ENCODE peak calls at places on chromosomes 6 and 20, in ten cellular contexts. E, N, V, C, R, K, H, F, T and G are unnamed samples.

GRCh38 chr6:128558924-128559323 is 38.5 kb upstream of the PTPRK start:
- DNase-seq in E (no peak), N (no peak), V (peak), C (no peak), R (no peak), K (no peak), H (no peak), F (no peak), T (no peak), G (no peak)

GRCh38 chr6:43778131-43778857 is 8.3 kb downstream of the VEGFA start:
- DNase-seq in E (no peak), N (no peak), V (no peak), C (no peak), R (no peak), K (no peak), H (no peak), F (no peak), T (no peak), G (no peak)

GRCh38 chr6:21887301-21888185 is 294.0 kb downstream of the SOX4 start:
- DNase-seq in E (peak), N (no peak), V (no peak), C (no peak), R (no peak), K (no peak), H (peak), F (peak), T (no peak), G (no peak)

GRCh38 chr20:2293486-2293885 is 2.3 kb upstream of the TGM3 start:
- DNase-seq in E (no peak), N (no peak), V (no peak), C (no peak), R (no peak), K (no peak), H (no peak), F (no peak), T (no peak), G (no peak)

GRCh38 chr20:3677733-3678132 is 4.1 kb downstream of the ADAM33 start:
- DNase-seq in E (peak), N (no peak), V (no peak), C (no peak), R (no peak), K (peak), H (peak), F (peak), T (no peak), G (no peak)

GRCh38 chr6:36963451-36964290 is 9.1 kb downstream of the PI16 start:
- DNase-seq in E (no peak), N (no peak), V (no peak), C (no peak), R (no peak), K (no peak), H (no peak), F (peak), T (no peak), G (no peak)

GRCh38 chr20:47392015-47392720 is 35.7 kb upstream of the ZMYND8 start:
- DNase-seq in E (peak), N (no peak), V (peak), C (peak), R (no peak), K (peak), H (peak), F (peak), T (no peak), G (no peak)

GRCh38 chr6:34528996-34529664 is 27.0 kb downstream of the SPDEF start:
- DNase-seq in E (no peak), N (no peak), V (no peak), C (no peak), R (no peak), K (no peak), H (no peak), F (no peak), T (no peak), G (no peak)

GRCh38 chr6:154683756-154684523 is 49.3 kb upstream of the SCAF8 start:
- DNase-seq in E (peak), N (no peak), V (peak), C (peak), R (no peak), K (no peak), H (peak), F (peak), T (no peak), G (no peak)

GRCh38 chr6:165183071-165183470 is 126.3 kb downstream of the C6orf118 start:
- DNase-seq in E (no peak), N (no peak), V (no peak), C (no peak), R (no peak), K (no peak), H (peak), F (no peak), T (no peak), G (no peak)

GRCh38 chr6:157773248-157773773 is 49.7 kb upstream of the SNX9 start:
- DNase-seq in E (no peak), N (no peak), V (peak), C (no peak), R (no peak), K (no peak), H (peak), F (no peak), T (no peak), G (no peak)

GRCh38 chr20:47027042-47027441 is 132.4 kb downstream of the EYA2 start:
- DNase-seq in E (no peak), N (no peak), V (no peak), C (no peak), R (no peak), K (no peak), H (no peak), F (no peak), T (no peak), G (no peak)

GRCh38 chr6:141526985-141527384 is 605.7 kb upstream of the GJE1 start:
- DNase-seq in E (no peak), N (no peak), V (no peak), C (no peak), R (no peak), K (no peak), H (no peak), F (no peak), T (no peak), G (no peak)

GRCh38 chr6:44002591-44003344 is 124.5 kb downstream of the MRPL14 start:
- DNase-seq in E (no peak), N (no peak), V (no peak), C (no peak), R (peak), K (no peak), H (peak), F (peak), T (peak), G (peak)

GRCh38 chr20:2136275-2136674 is 34.6 kb downstream of the STK35 start:
- DNase-seq in E (no peak), N (no peak), V (no peak), C (no peak), R (no peak), K (peak), H (no peak), F (no peak), T (no peak), G (no peak)

GRCh38 chr20:45589725-45590124 is 10.6 kb upstream of the WFDC8 start:
- DNase-seq in E (no peak), N (no peak), V (peak), C (no peak), R (no peak), K (no peak), H (no peak), F (peak), T (no peak), G (no peak)

GRCh38 chr20:50019466-50020256 is 36.9 kb downstream of the SNAI1 start:
- DNase-seq in E (no peak), N (no peak), V (no peak), C (no peak), R (no peak), K (peak), H (no peak), F (no peak), T (no peak), G (peak)

GRCh38 chr6:37628611-37629320 is 68.9 kb downstream of the MDGA1 start:
- DNase-seq in E (peak), N (no peak), V (no peak), C (no peak), R (no peak), K (peak), H (peak), F (peak), T (no peak), G (no peak)

GRCh38 chr6:101445527-101445926 is 52.0 kb downstream of the GRIK2 start:
- DNase-seq in E (no peak), N (no peak), V (no peak), C (no peak), R (no peak), K (no peak), H (peak), F (peak), T (no peak), G (no peak)

GRCh38 chr20:32477594-32478512 is 107.3 kb downstream of the NOL4L start:
- DNase-seq in E (no peak), N (no peak), V (no peak), C (no peak), R (peak), K (no peak), H (no peak), F (peak), T (no peak), G (no peak)

GRCh38 chr6:8066108-8066507 is 1.9 kb upstream of the BLOC1S5 start:
- DNase-seq in E (no peak), N (no peak), V (no peak), C (no peak), R (no peak), K (no peak), H (no peak), F (no peak), T (no peak), G (peak)

GRCh38 chr20:9200620-9201019 is 131.7 kb downstream of the PLCB4 start:
- DNase-seq in E (peak), N (no peak), V (peak), C (no peak), R (no peak), K (no peak), H (peak), F (peak), T (no peak), G (no peak)

GRCh38 chr20:8932192-8933150 is 136.4 kb upstream of the PLCB4 start:
- DNase-seq in E (peak), N (no peak), V (no peak), C (peak), R (no peak), K (no peak), H (peak), F (no peak), T (no peak), G (no peak)

GRCh38 chr6:157602521-157603288 is 220.3 kb upstream of the SNX9 start:
- DNase-seq in E (no peak), N (no peak), V (no peak), C (no peak), R (no peak), K (no peak), H (no peak), F (no peak), T (no peak), G (no peak)

GRCh38 chr20:17210983-17211382 is 15.9 kb upstream of the PCSK2 start:
- DNase-seq in E (no peak), N (no peak), V (no peak), C (no peak), R (no peak), K (no peak), H (no peak), F (no peak), T (no peak), G (no peak)

GRCh38 chr6:95660544-95660943 is 83.2 kb downstream of the MANEA start:
- DNase-seq in E (no peak), N (no peak), V (peak), C (no peak), R (no peak), K (no peak), H (no peak), F (no peak), T (no peak), G (no peak)

GRCh38 chr20:3919352-3919751 is 30.2 kb downstream of the PANK2 start:
- DNase-seq in E (peak), N (no peak), V (no peak), C (no peak), R (no peak), K (no peak), H (peak), F (peak), T (no peak), G (no peak)

GRCh38 chr6:22838346-22838745 is 269.0 kb downstream of the HDGFL1 start:
- DNase-seq in E (no peak), N (no peak), V (peak), C (no peak), R (no peak), K (no peak), H (peak), F (peak), T (no peak), G (no peak)

GRCh38 chr6:105981002-105981887 is 104.9 kb upstream of the PRDM1 start:
- DNase-seq in E (no peak), N (no peak), V (no peak), C (no peak), R (no peak), K (no peak), H (no peak), F (no peak), T (peak), G (no peak)

GRCh38 chr6:4649728-4650127 is 126.5 kb upstream of the CDYL start:
- DNase-seq in E (peak), N (no peak), V (peak), C (no peak), R (no peak), K (no peak), H (peak), F (peak), T (no peak), G (no peak)